ENCODE peak calls at places on chromosomes 13 and 19, in six cellular contexts. M is CD4-positive, CD25-positive, alpha-beta regulatory T cell; V is psoas muscle; D is astrocyte; W is IMR-90; I is CD8-positive, alpha-beta memory T cell. R is an unnamed sample.

GRCh38 chr19:29541473-29542253 is 15.9 kb downstream of the VSTM2B start:
- DNase-seq in M (no peak), V (no peak), D (no peak), W (no peak), I (no peak), R (no peak)

GRCh38 chr19:6126335-6126974 is 9.0 kb upstream of the ACSBG2 start:
- DNase-seq in M (no peak), V (no peak), D (peak; percentile 41), W (peak; percentile 71), I (no peak), R (no peak)

GRCh38 chr19:19488041-19488874 is 27.1 kb downstream of the TSSK6 start:
- DNase-seq in M (no peak), V (no peak), D (no peak), W (no peak), I (no peak), R (peak; percentile 81)

GRCh38 chr13:36814465-36814864 is 4.6 kb upstream of the RFXAP start:
- DNase-seq in M (no peak), V (no peak), D (no peak), W (no peak), I (no peak), R (no peak)

GRCh38 chr13:24745861-24746617 is 17.9 kb upstream of the RNF17 start:
- DNase-seq in M (no peak), V (no peak), D (no peak), W (no peak), I (no peak), R (no peak)

GRCh38 chr19:45455707-45456499 is 11.9 kb upstream of the FOSB start:
- DNase-seq in M (no peak), V (peak; percentile 94), D (peak; percentile 99), W (peak; percentile 99), I (peak; percentile 77), R (peak; percentile 93)

GRCh38 chr19:1226522-1227312 is 11.1 kb downstream of the CBARP start:
- DNase-seq in M (no peak), V (no peak), D (no peak), W (no peak), I (no peak), R (no peak)

GRCh38 chr19:3977242-3978143 is 6.6 kb upstream of the DAPK3 start:
- DNase-seq in M (peak; percentile 21), V (peak; percentile 25), D (no peak), W (no peak), I (no peak), R (no peak)

GRCh38 chr19:32330149-32330548 is 15.3 kb upstream of the ZNF507 start:
- DNase-seq in M (no peak), V (no peak), D (no peak), W (no peak), I (no peak), R (no peak)

GRCh38 chr13:36601186-36601585 is 72.6 kb upstream of the SERTM1 start:
- DNase-seq in M (no peak), V (no peak), D (no peak), W (no peak), I (no peak), R (no peak)

GRCh38 chr13:77698211-77699058 is 948 bp downstream of the SLAIN1 start:
- DNase-seq in M (peak; percentile 60), V (peak; percentile 18), D (no peak), W (no peak), I (peak; percentile 26), R (peak; percentile 38)

GRCh38 chr13:114164027-114164426 is 15.0 kb upstream of the CFAP97D2 start:
- DNase-seq in M (no peak), V (no peak), D (no peak), W (no peak), I (no peak), R (peak; percentile 45)

GRCh38 chr13:46745062-46745461 is 51.9 kb downstream of the ESD start:
- DNase-seq in M (no peak), V (no peak), D (no peak), W (no peak), I (no peak), R (no peak)

GRCh38 chr13:109192306-109192705 is 562.9 kb downstream of the MYO16 start:
- DNase-seq in M (no peak), V (no peak), D (no peak), W (no peak), I (no peak), R (no peak)

GRCh38 chr19:40410030-40410389 is 3.2 kb downstream of the PRX start:
- DNase-seq in M (no peak), V (no peak), D (no peak), W (no peak), I (no peak), R (no peak)

GRCh38 chr13:47572375-47572774 is 428.7 kb downstream of the SUCLA2 start:
- DNase-seq in M (no peak), V (no peak), D (no peak), W (no peak), I (no peak), R (no peak)

GRCh38 chr13:41652735-41653361 is 195.5 kb downstream of the RGCC start:
- DNase-seq in M (peak; percentile 57), V (no peak), D (no peak), W (peak; percentile 79), I (peak; percentile 2), R (peak; percentile 39)

GRCh38 chr19:41707502-41707812 is 969 bp upstream of the CEACAM5 start:
- DNase-seq in M (no peak), V (no peak), D (no peak), W (no peak), I (no peak), R (peak; percentile 69)

GRCh38 chr13:43132228-43132627 is 108.8 kb downstream of the DNAJC15 start:
- DNase-seq in M (no peak), V (no peak), D (peak; percentile 36), W (peak; percentile 36), I (no peak), R (no peak)

GRCh38 chr13:22220186-22221160 is 549.6 kb downstream of the FGF9 start:
- DNase-seq in M (no peak), V (no peak), D (no peak), W (no peak), I (no peak), R (peak; percentile 64)

GRCh38 chr19:18204394-18205179 is 745 bp upstream of the RAB3A start:
- DNase-seq in M (no peak), V (peak; percentile 31), D (no peak), W (no peak), I (no peak), R (peak; percentile 74)

GRCh38 chr19:49398001-49398615 is 10.1 kb downstream of the KASH5 start:
- DNase-seq in M (no peak), V (no peak), D (no peak), W (no peak), I (no peak), R (no peak)

GRCh38 chr19:44430956-44431355 is 17.3 kb downstream of the ZNF229 start:
- DNase-seq in M (no peak), V (no peak), D (no peak), W (peak; percentile 41), I (no peak), R (no peak)

GRCh38 chr13:105329359-105329758 is 1206.1 kb downstream of the EFNB2 start:
- DNase-seq in M (no peak), V (no peak), D (peak; percentile 33), W (no peak), I (no peak), R (no peak)

GRCh38 chr19:10602330-10603083 is 15.4 kb upstream of the AP1M2 start:
- DNase-seq in M (peak; percentile 85), V (peak; percentile 89), D (no peak), W (peak; percentile 48), I (peak; percentile 83), R (peak; percentile 90)

GRCh38 chr19:12749938-12750521 is 1.6 kb upstream of the BEST2 start:
- DNase-seq in M (no peak), V (no peak), D (peak; percentile 38), W (peak; percentile 56), I (no peak), R (peak; percentile 81)

GRCh38 chr19:12752056-12752781 is 628 bp downstream of the BEST2 start:
- DNase-seq in M (no peak), V (no peak), D (no peak), W (no peak), I (no peak), R (no peak)

GRCh38 chr19:12750851-12751250 is 740 bp upstream of the BEST2 start:
- DNase-seq in M (no peak), V (no peak), D (peak; percentile 37), W (peak; percentile 8), I (no peak), R (no peak)

GRCh38 chr19:12754465-12755196 is 3.0 kb downstream of the BEST2 start:
- DNase-seq in M (no peak), V (no peak), D (no peak), W (no peak), I (no peak), R (no peak)

DNA sequence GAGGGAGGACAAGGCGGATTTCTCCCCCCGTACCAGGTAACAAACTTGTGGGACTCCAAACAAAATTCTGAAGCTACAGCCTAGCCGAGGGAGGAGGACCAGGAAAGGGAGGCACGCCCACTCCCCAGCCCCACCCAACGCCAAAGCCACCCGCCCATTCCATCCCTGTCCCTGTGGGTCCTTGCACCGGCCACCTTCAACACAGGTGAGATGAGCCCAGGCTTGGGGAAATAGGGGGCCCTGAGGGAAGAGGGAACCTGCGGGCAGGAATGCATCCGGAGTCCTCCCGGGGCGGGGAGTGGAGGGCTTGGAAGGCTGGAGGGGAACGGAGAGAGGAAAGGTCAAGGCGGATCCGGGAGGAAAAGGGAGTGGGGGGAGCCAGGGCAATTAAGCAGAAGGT is at the start of gene BEST2:
- DNase-seq in M (no peak), V (no peak), D (no peak), W (no peak), I (no peak), R (no peak)
- H3K9me3 ChIP-seq in M (no peaks in the 10 kb centered on the region), V (no peaks in the 10 kb centered on the region), D (peaks cover 10% of the 10 kb centered on the region), W (peaks cover 5% of the 10 kb centered on the region), I (no peaks in the 10 kb centered on the region), R (no peaks in the 10 kb centered on the region)

GRCh38 chr13:90576067-90576466 is 771.4 kb upstream of the MIR17HG start:
- DNase-seq in M (no peak), V (no peak), D (no peak), W (no peak), I (no peak), R (no peak)
- H3K9me3 ChIP-seq in M (no peaks in the 10 kb centered on the region), V (no peaks in the 10 kb centered on the region), D (no peaks in the 10 kb centered on the region), W (no peaks in the 10 kb centered on the region), I (no peaks in the 10 kb centered on the region), R (no peaks in the 10 kb centered on the region)

DNA sequence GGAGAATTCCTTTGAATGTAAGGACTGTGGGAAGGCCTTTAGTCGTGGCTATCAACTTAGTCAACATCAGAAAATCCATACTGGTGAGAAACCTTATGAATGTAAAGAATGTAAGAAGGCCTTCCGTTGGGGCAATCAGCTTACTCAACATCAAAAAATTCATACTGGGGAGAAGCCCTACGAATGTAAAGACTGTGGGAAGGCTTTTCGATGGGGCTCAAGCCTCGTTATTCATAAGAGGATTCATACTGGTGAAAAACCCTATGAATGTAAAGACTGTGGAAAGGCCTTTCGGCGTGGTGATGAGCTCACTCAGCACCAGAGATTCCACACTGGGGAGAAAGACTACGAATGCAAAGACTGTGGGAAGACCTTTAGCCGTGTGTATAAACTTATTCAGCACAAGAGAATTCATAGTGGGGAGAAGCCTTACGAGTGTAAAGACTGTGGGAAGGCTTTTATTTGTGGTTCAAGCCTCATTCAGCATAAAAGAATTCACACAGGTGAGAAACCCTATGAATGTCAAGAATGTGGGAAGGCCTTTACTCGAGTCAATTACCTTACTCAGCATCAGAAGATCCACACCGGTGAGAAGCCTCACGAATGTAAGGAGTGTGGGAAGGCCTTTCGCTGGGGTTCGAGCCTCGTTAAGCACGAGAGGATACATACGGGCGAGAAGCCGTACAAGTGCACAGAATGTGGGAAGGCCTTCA is 39.2 kb downstream of the ZNF331 start:
- DNase-seq in M (no peak), V (no peak), D (no peak), W (no peak), I (no peak), R (no peak)
- H3K9me3 ChIP-seq in M (peaks cover 55% of the 10 kb centered on the region), V (peaks cover 27% of the 10 kb centered on the region), D (peaks cover 26% of the 10 kb centered on the region), W (peaks cover 61% of the 10 kb centered on the region), I (peaks cover 37% of the 10 kb centered on the region), R (peaks cover 84% of the 10 kb centered on the region)

GRCh38 chr13:29855009-29855408 is 4.6 kb upstream of the UBL3 start:
- DNase-seq in M (no peak), V (no peak), D (no peak), W (no peak), I (no peak), R (no peak)
- H3K9me3 ChIP-seq in M (no peaks in the 10 kb centered on the region), V (no peaks in the 10 kb centered on the region), D (no peaks in the 10 kb centered on the region), W (no peaks in the 10 kb centered on the region), I (no peaks in the 10 kb centered on the region), R (no peaks in the 10 kb centered on the region)

R was measured in mucosa of descending colon.